ENCODE peak calls at places on chromosomes 12 and 14, in ten cellular contexts. R, P, F, X, T, M, H, Q, O and C are unnamed samples.
A peak's percentile ranks its signal among the peaks of the same experiment; 100 is the strongest.

GRCh38 chr12:104358353-104359003 is 54.9 kb downstream of the EID3 start:
- DNase-seq in R (peak; percentile 52), P (peak; percentile 70), F (peak; percentile 69), X (no peak), T (peak; percentile 72), M (no peak), H (peak; percentile 45), Q (no peak), O (no peak), C (no peak)

GRCh38 chr14:100786820-100787219 is 39.1 kb upstream of the MEG3 start:
- DNase-seq in R (no peak), P (no peak), F (no peak), X (no peak), T (no peak), M (no peak), H (no peak), Q (no peak), O (no peak), C (no peak)

GRCh38 chr12:108166505-108166904 is 37.4 kb downstream of the WSCD2 start:
- DNase-seq in R (no peak), P (no peak), F (no peak), X (no peak), T (no peak), M (no peak), H (no peak), Q (no peak), O (no peak), C (no peak)

GRCh38 chr12:7171854-7172253 is 17.6 kb upstream of the PEX5 start:
- DNase-seq in R (no peak), P (no peak), F (no peak), X (no peak), T (no peak), M (no peak), H (no peak), Q (no peak), O (no peak), C (no peak)

GRCh38 chr12:33322519-33322918 is 117.1 kb downstream of the SYT10 start:
- DNase-seq in R (no peak), P (no peak), F (no peak), X (no peak), T (no peak), M (no peak), H (no peak), Q (no peak), O (no peak), C (no peak)

GRCh38 chr14:100850841-100851585 is 25.1 kb downstream of the MEG3 start:
- DNase-seq in R (peak; percentile 49), P (peak; percentile 71), F (peak; percentile 86), X (no peak), T (peak; percentile 42), M (no peak), H (peak; percentile 16), Q (no peak), O (no peak), C (no peak)

GRCh38 chr12:94637714-94638113 is 12.6 kb downstream of the TMCC3 start:
- DNase-seq in R (no peak), P (no peak), F (no peak), X (no peak), T (no peak), M (no peak), H (no peak), Q (no peak), O (no peak), C (no peak)

GRCh38 chr12:87687362-87687761 is 341.8 kb downstream of the C12orf50 start:
- DNase-seq in R (no peak), P (no peak), F (peak; percentile 18), X (peak; percentile 74), T (peak; percentile 11), M (no peak), H (no peak), Q (no peak), O (no peak), C (peak; percentile 5)

GRCh38 chr14:91985521-91986255 is 38.2 kb upstream of the FBLN5 start:
- DNase-seq in R (no peak), P (no peak), F (no peak), X (peak; percentile 58), T (no peak), M (no peak), H (no peak), Q (no peak), O (no peak), C (no peak)

GRCh38 chr12:45312012-45312411 is 96.1 kb downstream of the ANO6 start:
- DNase-seq in R (no peak), P (no peak), F (no peak), X (no peak), T (no peak), M (no peak), H (no peak), Q (no peak), O (no peak), C (no peak)

GRCh38 chr14:29648045-29648444 is 279.6 kb downstream of the PRKD1 start:
- DNase-seq in R (no peak), P (no peak), F (no peak), X (peak; percentile 18), T (no peak), M (no peak), H (no peak), Q (no peak), O (no peak), C (no peak)

GRCh38 chr14:73472182-73473114 is 14.1 kb upstream of the NUMB start:
- DNase-seq in R (no peak), P (no peak), F (no peak), X (peak; percentile 68), T (peak; percentile 70), M (no peak), H (peak; percentile 70), Q (no peak), O (peak; percentile 46), C (no peak)

GRCh38 chr12:4434721-4435425 is 10.7 kb downstream of the FGF6 start:
- DNase-seq in R (no peak), P (no peak), F (no peak), X (no peak), T (no peak), M (no peak), H (no peak), Q (no peak), O (no peak), C (no peak)

GRCh38 chr14:28635387-28635786 is 131.2 kb upstream of the FOXG1 start:
- DNase-seq in R (no peak), P (no peak), F (no peak), X (peak; percentile 34), T (peak; percentile 57), M (no peak), H (peak; percentile 41), Q (no peak), O (no peak), C (no peak)

GRCh38 chr14:99730876-99731351 is 46.8 kb downstream of the CYP46A1 start:
- DNase-seq in R (no peak), P (no peak), F (peak; percentile 10), X (no peak), T (no peak), M (no peak), H (no peak), Q (no peak), O (no peak), C (no peak)

GRCh38 chr14:63459738-63460137 is 83.4 kb downstream of the PPP2R5E start:
- DNase-seq in R (no peak), P (no peak), F (no peak), X (no peak), T (no peak), M (no peak), H (no peak), Q (no peak), O (no peak), C (no peak)

GRCh38 chr14:101115652-101116051 is 212.1 kb upstream of the RTL1 start:
- DNase-seq in R (no peak), P (no peak), F (no peak), X (no peak), T (no peak), M (no peak), H (no peak), Q (no peak), O (no peak), C (no peak)

GRCh38 chr12:65524666-65525065 is 246.2 kb downstream of the MSRB3 start:
- DNase-seq in R (no peak), P (no peak), F (no peak), X (peak; percentile 95), T (no peak), M (no peak), H (no peak), Q (no peak), O (no peak), C (no peak)

GRCh38 chr12:3202734-3203446 is 125.7 kb downstream of the TSPAN9 start:
- DNase-seq in R (peak; percentile 19), P (peak; percentile 56), F (peak; percentile 83), X (no peak), T (peak; percentile 60), M (no peak), H (peak; percentile 17), Q (peak; percentile 20), O (no peak), C (no peak)

GRCh38 chr12:70561550-70561949 is 75.7 kb downstream of the PTPRB start:
- DNase-seq in R (no peak), P (no peak), F (no peak), X (no peak), T (no peak), M (no peak), H (no peak), Q (no peak), O (no peak), C (no peak)

GRCh38 chr14:105879867-105880561 is 353.6 kb downstream of the TMEM121 start:
- DNase-seq in R (no peak), P (peak; percentile 21), F (peak; percentile 1), X (no peak), T (no peak), M (no peak), H (no peak), Q (no peak), O (no peak), C (no peak)

GRCh38 chr12:55659486-55660385 is 23.0 kb downstream of the OR10P1 start:
- DNase-seq in R (no peak), P (no peak), F (no peak), X (peak; percentile 43), T (no peak), M (no peak), H (no peak), Q (no peak), O (no peak), C (no peak)

GRCh38 chr12:32240833-32241232 is 134.2 kb downstream of the BICD1 start:
- DNase-seq in R (no peak), P (no peak), F (no peak), X (peak; percentile 60), T (no peak), M (no peak), H (no peak), Q (no peak), O (no peak), C (no peak)

GRCh38 chr14:81209187-81209836 is 11.4 kb downstream of the GTF2A1 start:
- DNase-seq in R (no peak), P (no peak), F (no peak), X (no peak), T (no peak), M (no peak), H (peak; percentile 43), Q (no peak), O (no peak), C (no peak)

GRCh38 chr12:49251357-49251756 is 13.5 kb upstream of the TUBA1C start:
- DNase-seq in R (no peak), P (no peak), F (no peak), X (no peak), T (no peak), M (no peak), H (no peak), Q (no peak), O (no peak), C (no peak)

GRCh38 chr12:12439636-12440035 is 82.8 kb downstream of the BORCS5 start:
- DNase-seq in R (no peak), P (no peak), F (no peak), X (peak; percentile 79), T (peak; percentile 60), M (no peak), H (no peak), Q (peak; percentile 97), O (no peak), C (peak; percentile 80)

GRCh38 chr14:23831591-23831990 is 122.0 kb upstream of the DHRS4 start:
- DNase-seq in R (no peak), P (no peak), F (no peak), X (no peak), T (no peak), M (no peak), H (peak; percentile 32), Q (no peak), O (no peak), C (no peak)

GRCh38 chr14:75341639-75342038 is 63.0 kb downstream of the FOS start:
- DNase-seq in R (no peak), P (no peak), F (no peak), X (no peak), T (no peak), M (no peak), H (peak; percentile 36), Q (no peak), O (no peak), C (no peak)